ENCODE peak calls at places on chromosomes 11 and 22, in six cellular contexts. N is tibial nerve, X is HFF-Myc, S is COR-L47, H is NCI-H1092 treated with DMSO at 0.1 percent for 48 hours, I is fibroblast of the conjunctiva. Z is an unnamed sample.

GRCh38 chr11:131099746-131100145 is 183.5 kb upstream of the SNX19 start:
- DNase-seq in N (no peak), X (no peak), S (no peak), H (no peak), I (no peak), Z (no peak)

GRCh38 chr22:32926600-32926999 is 125.1 kb downstream of the TIMP3 start:
- DNase-seq in N (no peak), X (peak), S (no peak), H (no peak), I (no peak), Z (no peak)

GRCh38 chr22:42644422-42645340 is 4.3 kb upstream of the ATP5MGL start:
- DNase-seq in N (no peak), X (no peak), S (no peak), H (no peak), I (no peak), Z (no peak)

GRCh38 chr11:7353100-7353499 is 101.4 kb downstream of the SYT9 start:
- DNase-seq in N (no peak), X (no peak), S (peak), H (no peak), I (peak), Z (peak)

GRCh38 chr11:115548878-115549528 is 44.8 kb upstream of the CADM1 start:
- DNase-seq in N (no peak), X (no peak), S (peak), H (no peak), I (no peak), Z (no peak)

GRCh38 chr11:82308979-82309378 is 424.7 kb downstream of the FAM181B start:
- DNase-seq in N (no peak), X (no peak), S (no peak), H (no peak), I (no peak), Z (no peak)

GRCh38 chr11:112255075-112255739 is 5.5 kb downstream of the PLET1 start:
- DNase-seq in N (no peak), X (no peak), S (no peak), H (peak), I (peak), Z (no peak)

GRCh38 chr11:17974246-17974645 is 38.6 kb downstream of the SERGEF start:
- DNase-seq in N (no peak), X (no peak), S (no peak), H (no peak), I (no peak), Z (no peak)

GRCh38 chr11:95050595-95051202 is 1.5 kb downstream of the KDM4F start:
- DNase-seq in N (no peak), X (no peak), S (no peak), H (no peak), I (no peak), Z (no peak)

GRCh38 chr22:23061471-23062280 is 8.6 kb upstream of the GNAZ start:
- DNase-seq in N (no peak), X (no peak), S (no peak), H (no peak), I (no peak), Z (no peak)

GRCh38 chr11:129295746-129296145 is 79.9 kb upstream of the BARX2 start:
- DNase-seq in N (no peak), X (no peak), S (no peak), H (no peak), I (no peak), Z (no peak)

GRCh38 chr11:8757047-8757446 is 74.5 kb downstream of the RPL27A start:
- DNase-seq in N (no peak), X (no peak), S (no peak), H (no peak), I (no peak), Z (no peak)

GRCh38 chr11:43992834-43993637 is 50.6 kb downstream of the C11orf96 start:
- DNase-seq in N (no peak), X (no peak), S (no peak), H (peak), I (no peak), Z (no peak)

GRCh38 chr11:30346068-30346688 is 23.3 kb downstream of the ARL14EP start:
- DNase-seq in N (no peak), X (peak), S (peak), H (peak), I (peak), Z (peak)

GRCh38 chr11:75667831-75668507 is 869 bp downstream of the MAP6 start:
- DNase-seq in N (no peak), X (no peak), S (peak), H (peak), I (no peak), Z (peak)

GRCh38 chr22:44667829-44668189 is 34.2 kb upstream of the PRR5 start:
- DNase-seq in N (no peak), X (no peak), S (no peak), H (no peak), I (no peak), Z (no peak)

GRCh38 chr11:130671801-130672700 is 223.6 kb downstream of the ADAMTS15 start:
- DNase-seq in N (no peak), X (no peak), S (peak), H (no peak), I (peak), Z (peak)

GRCh38 chr11:12884751-12885318 is 124.3 kb upstream of the RASSF10 start:
- DNase-seq in N (no peak), X (no peak), S (no peak), H (no peak), I (no peak), Z (no peak)

GRCh38 chr11:46264030-46264429 is 13.4 kb upstream of the CREB3L1 start:
- DNase-seq in N (no peak), X (no peak), S (no peak), H (no peak), I (no peak), Z (no peak)

GRCh38 chr11:118090545-118091162 is 3.9 kb upstream of the SMIM35 start:
- DNase-seq in N (no peak), X (no peak), S (no peak), H (no peak), I (no peak), Z (no peak)

GRCh38 chr11:18761741-18762140 is 29.9 kb downstream of the PTPN5 start:
- DNase-seq in N (no peak), X (no peak), S (no peak), H (no peak), I (no peak), Z (no peak)

GRCh38 chr11:59197990-59198389 is 14.7 kb downstream of the MPEG1 start:
- DNase-seq in N (peak), X (no peak), S (peak), H (peak), I (no peak), Z (peak)

GRCh38 chr11:63906585-63906984 is 10.4 kb downstream of the RCOR2 start:
- DNase-seq in N (no peak), X (no peak), S (no peak), H (no peak), I (no peak), Z (no peak)

GRCh38 chr11:65885808-65886536 is 2.3 kb downstream of the FIBP start:
- DNase-seq in N (no peak), X (no peak), S (no peak), H (no peak), I (no peak), Z (no peak)

GRCh38 chr11:110301032-110301431 is 4.6 kb upstream of the RDX start:
- DNase-seq in N (no peak), X (no peak), S (no peak), H (no peak), I (no peak), Z (no peak)

GRCh38 chr11:132300283-132300682 is 929.9 kb downstream of the NTM start:
- DNase-seq in N (no peak), X (no peak), S (no peak), H (no peak), I (no peak), Z (no peak)

GRCh38 chr11:91926967-91927366 is 297.7 kb upstream of the FAT3 start:
- DNase-seq in N (no peak), X (no peak), S (no peak), H (no peak), I (peak), Z (peak)

Z was measured in NCI-H2029.